ENCODE peak calls at places on chromosomes 5 and 9, in four cellular contexts. C, D, V and S are unnamed samples.

GRCh38 chr9:37938121-37938906 is 34.4 kb upstream of the SLC25A51 start:
- DNase-seq in C (peak; percentile 79), D (no peak), V (peak; percentile 64), S (no peak)

GRCh38 chr5:149379807-149380374 is 799 bp upstream of the IL17B start:
- DNase-seq in C (no peak), D (no peak), V (no peak), S (no peak)

GRCh38 chr5:134174841-134175839 is 1.6 kb downstream of the SKP1 start:
- DNase-seq in C (peak; percentile 60), D (no peak), V (peak; percentile 18), S (no peak)

GRCh38 chr9:125475385-125475784 is 213.8 kb downstream of the GAPVD1 start:
- DNase-seq in C (no peak), D (peak; percentile 54), V (no peak), S (no peak)

GRCh38 chr9:89674667-89675402 is 70.0 kb downstream of the GADD45G start:
- DNase-seq in C (no peak), D (no peak), V (no peak), S (no peak)

GRCh38 chr5:117680421-117680820 is 1105.8 kb upstream of the SEMA6A start:
- DNase-seq in C (no peak), D (no peak), V (no peak), S (no peak)

GRCh38 chr5:73266309-73266708 is 93.3 kb downstream of the TMEM174 start:
- DNase-seq in C (no peak), D (no peak), V (no peak), S (no peak)

GRCh38 chr5:30736642-30737041 is 456.8 kb upstream of the CDH6 start:
- DNase-seq in C (peak; percentile 8), D (no peak), V (no peak), S (no peak)

GRCh38 chr5:73692166-73692640 is 66.2 kb downstream of the ARHGEF28 start:
- DNase-seq in C (peak; percentile 91), D (no peak), V (peak; percentile 84), S (no peak)

GRCh38 chr5:38808666-38809343 is 37.0 kb upstream of the OSMR start:
- DNase-seq in C (no peak), D (no peak), V (no peak), S (no peak)

GRCh38 chr5:10303699-10304170 is 4.0 kb downstream of the CMBL start:
- DNase-seq in C (no peak), D (no peak), V (no peak), S (no peak)

GRCh38 chr9:347667-348292 is 133.1 kb downstream of the DOCK8 start:
- DNase-seq in C (peak; percentile 17), D (no peak), V (peak; percentile 64), S (no peak)

GRCh38 chr5:29794146-29794787 is 1399.2 kb upstream of the CDH6 start:
- DNase-seq in C (no peak), D (no peak), V (no peak), S (no peak)

GRCh38 chr5:106797996-106798395 is 872.7 kb downstream of the EFNA5 start:
- DNase-seq in C (no peak), D (no peak), V (peak; percentile 14), S (no peak)

GRCh38 chr5:88393721-88394530 is 125.3 kb upstream of the TMEM161B start:
- DNase-seq in C (no peak), D (no peak), V (no peak), S (no peak)
- H3K27me3 ChIP-seq in C (no peaks in the 10 kb centered on the region), D (no peaks in the 10 kb centered on the region), V (no peaks in the 10 kb centered on the region), S (no peaks in the 10 kb centered on the region)

GRCh38 chr9:93091056-93091452 is 5.0 kb upstream of the CARD19 start:
- DNase-seq in C (no peak), D (no peak), V (no peak), S (no peak)

GRCh38 chr9:93091453-93092081 is 4.5 kb upstream of the CARD19 start:
- DNase-seq in C (peak; percentile 87), D (no peak), V (peak; percentile 85), S (no peak)

GRCh38 chr9:93093081-93093448 is 3.0 kb upstream of the CARD19 start:
- DNase-seq in C (no peak), D (no peak), V (no peak), S (no peak)

GRCh38 chr9:93093449-93094293 is 2.3 kb upstream of the CARD19 start:
- DNase-seq in C (no peak), D (no peak), V (no peak), S (no peak)

DNA sequence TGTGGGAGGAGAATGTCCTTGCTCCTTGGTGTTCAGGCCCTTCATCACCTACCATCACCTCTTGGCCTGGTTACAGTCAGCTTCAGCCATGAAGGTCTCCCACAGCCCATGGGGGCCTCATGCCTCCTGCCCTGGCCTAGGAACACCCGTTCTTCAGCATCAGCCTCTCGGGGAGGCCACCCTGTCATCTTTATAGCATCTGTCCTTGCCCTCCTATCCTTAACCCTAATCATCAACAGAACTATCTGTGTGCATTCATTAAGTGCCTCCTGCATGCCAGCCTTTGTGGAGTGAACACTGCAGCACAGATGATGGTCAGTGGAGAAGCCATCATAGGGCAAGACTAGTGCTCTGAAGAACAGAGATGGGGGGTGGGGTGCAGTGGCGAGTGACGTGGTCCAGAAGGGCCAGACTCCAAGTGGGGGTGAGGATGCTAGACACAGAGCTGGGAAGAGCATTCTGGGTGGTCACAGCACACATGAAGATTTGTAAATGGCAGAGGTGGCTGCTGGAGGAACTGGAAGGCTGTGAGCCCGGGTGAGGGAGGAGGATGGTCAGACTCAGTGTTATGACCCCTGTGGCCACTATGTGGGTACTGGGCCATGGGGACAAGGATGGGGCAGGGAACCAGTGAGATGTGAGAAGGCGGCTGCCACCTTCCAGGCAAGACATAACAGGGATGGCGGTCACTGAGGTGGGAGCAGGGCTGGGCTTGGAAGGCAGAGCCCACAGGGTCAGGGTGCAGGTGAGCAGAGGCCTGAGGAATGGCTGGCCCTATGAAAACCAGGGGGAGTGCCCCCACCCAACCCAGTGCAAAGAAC is 3.6 kb upstream of the CARD19 start:
- DNase-seq in C (no peak), D (no peak), V (no peak), S (no peak)
- H3K4me1 ChIP-seq in C (peaks cover 14% of the 10 kb centered on the region), D (peaks cover 6% of the 10 kb centered on the region), V (no peaks in the 10 kb centered on the region), S (peaks cover 2% of the 10 kb centered on the region)

DNA sequence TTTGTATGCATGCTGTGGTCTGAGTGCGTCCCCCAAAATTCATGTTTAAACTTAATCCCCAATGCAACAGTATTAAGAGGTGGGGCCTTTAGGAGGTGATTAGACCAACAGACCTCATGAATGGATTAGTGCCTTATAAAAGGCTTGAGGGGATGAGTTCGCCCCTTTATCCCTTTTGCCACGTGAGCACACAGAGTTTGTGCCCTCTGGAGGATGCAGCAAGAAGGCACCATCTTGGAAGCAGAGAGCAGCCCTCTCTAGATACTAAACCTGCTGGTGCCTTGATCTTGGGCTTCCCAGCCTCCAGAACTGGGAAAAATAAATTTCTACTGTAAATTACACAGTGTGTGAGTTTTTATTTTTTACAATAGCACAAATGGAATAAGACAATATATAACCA is 177.1 kb upstream of the SPRY4 start:
- DNase-seq in C (no peak), D (no peak), V (no peak), S (no peak)
- TF ChIP-seq CTCF in C (no peak), D (no peak), V (no peak), S (no peak)

GRCh38 chr5:115639377-115639776 is 13.5 kb upstream of the TMED7 start:
- DNase-seq in C (no peak), D (no peak), V (no peak), S (no peak)

GRCh38 chr5:115634343-115635132 is 8.7 kb upstream of the TMED7 start:
- DNase-seq in C (peak; percentile 58), D (peak; percentile 93), V (peak; percentile 55), S (peak; percentile 85)

GRCh38 chr5:115637507-115637906 is 11.7 kb upstream of the TMED7 start:
- DNase-seq in C (no peak), D (no peak), V (no peak), S (no peak)

GRCh38 chr5:115640274-115640673 is 14.4 kb upstream of the TMED7 start:
- DNase-seq in C (no peak), D (no peak), V (no peak), S (no peak)

GRCh38 chr5:115636008-115636407 is 10.2 kb upstream of the TMED7 start:
- DNase-seq in C (no peak), D (no peak), V (no peak), S (no peak)
- H3K27me3 ChIP-seq in C (peaks cover 7% of the 10 kb centered on the region), D (no peaks in the 10 kb centered on the region), V (peaks cover 4% of the 10 kb centered on the region), S (no peaks in the 10 kb centered on the region)